ENCODE peak calls at places on chromosomes 4 and X, in six cellular contexts. T is amniotic stem cell; L is AG09309; N is Karpas-422; P is stimulated activated CD4-positive, alpha-beta T cell treated with anti-CD3 and anti-CD28 coated beads, Interleukin-4, amount 100 ng/mL, for 48 hours; R is HTR-8/SVneo. U is an unnamed sample.

GRCh38 chr4:103024996-103025395 is 5.5 kb upstream of the SLC9B1 start:
- DNase-seq in T (no peak), L (no peak), N (no peak), P (no peak), R (no peak), U (no peak)

GRCh38 chrX:43949669-43950068 is 23.5 kb downstream of the NDP start:
- DNase-seq in T (no peak), L (no peak), N (peak), P (peak), R (peak), U (no peak)

GRCh38 chrX:10101269-10101668 is 55.5 kb upstream of the CLCN4 start:
- DNase-seq in T (no peak), L (no peak), N (no peak), P (no peak), R (no peak), U (no peak)

GRCh38 chr4:189081831-189082230 is 858.8 kb upstream of the FRG1 start:
- DNase-seq in T (no peak), L (no peak), N (no peak), P (no peak), R (no peak), U (no peak)

GRCh38 chr4:107839166-107839565 is 14.4 kb downstream of the SGMS2 start:
- DNase-seq in T (no peak), L (no peak), N (no peak), P (no peak), R (no peak), U (no peak)

GRCh38 chrX:38293741-38294140 is 33.6 kb downstream of the RPGR start:
- DNase-seq in T (no peak), L (no peak), N (no peak), P (no peak), R (no peak), U (no peak)

GRCh38 chr4:123121241-123121907 is 199.0 kb upstream of the NUDT6 start:
- DNase-seq in T (no peak), L (no peak), N (no peak), P (no peak), R (no peak), U (no peak)

GRCh38 chrX:131199086-131199485 is 90.0 kb downstream of the IGSF1 start:
- DNase-seq in T (no peak), L (no peak), N (no peak), P (no peak), R (no peak), U (no peak)

GRCh38 chr4:104989363-104989762 is 157.3 kb upstream of the TET2 start:
- DNase-seq in T (no peak), L (no peak), N (no peak), P (no peak), R (no peak), U (no peak)

GRCh38 chr4:59455751-59456150 is 1744.4 kb upstream of the ADGRL3 start:
- DNase-seq in T (no peak), L (no peak), N (no peak), P (no peak), R (no peak), U (no peak)

GRCh38 chr4:113468165-113469022 is 293.1 kb downstream of the CAMK2D start:
- DNase-seq in T (peak), L (peak), N (no peak), P (peak), R (peak), U (no peak)

GRCh38 chrX:55624403-55624802 is 1.2 kb downstream of the FOXR2 start:
- DNase-seq in T (no peak), L (no peak), N (no peak), P (no peak), R (no peak), U (no peak)

U was measured in GM12891.